ENCODE peak calls at places on chromosomes 12 and 14, in four cellular contexts. J is cerebellar cortex; U is Karpas-422; M is activated CD8-positive, alpha-beta memory T cell treated with anti-CD3 and anti-CD28 coated beads for 1 hour. Q is an unnamed sample.

GRCh38 chr12:114668151-114668891 is 15.7 kb downstream of the TBX3 start:
- DNase-seq in J (peak; percentile 26), U (peak; percentile 52), M (no peak), Q (peak; percentile 59)

GRCh38 chr12:42834062-42834461 is 244.5 kb upstream of the PRICKLE1 start:
- DNase-seq in J (no peak), U (no peak), M (no peak), Q (no peak)

GRCh38 chr14:93538411-93538810 is 107.7 kb downstream of the UNC79 start:
- DNase-seq in J (no peak), U (peak; percentile 84), M (no peak), Q (no peak)

GRCh38 chr14:97705976-97706375 is 908.8 kb downstream of the VRK1 start:
- DNase-seq in J (no peak), U (no peak), M (no peak), Q (no peak)

GRCh38 chr12:124395284-124395752 is 100.4 kb downstream of the RFLNA start:
- DNase-seq in J (no peak), U (no peak), M (no peak), Q (no peak)

GRCh38 chr12:57983150-57983857 is 41.9 kb downstream of the ATP23 start:
- DNase-seq in J (peak; percentile 42), U (peak; percentile 76), M (no peak), Q (peak; percentile 51)

GRCh38 chr12:87923361-87923760 is 105.8 kb downstream of the C12orf50 start:
- DNase-seq in J (no peak), U (no peak), M (no peak), Q (no peak)

GRCh38 chr12:94731733-94732360 is 81.5 kb upstream of the TMCC3 start:
- DNase-seq in J (no peak), U (no peak), M (no peak), Q (no peak)

GRCh38 chr12:124053855-124054254 is 80.8 kb downstream of the ZNF664 start:
- DNase-seq in J (peak; percentile 64), U (no peak), M (no peak), Q (peak; percentile 87)

GRCh38 chr12:79020106-79020505 is 155.5 kb downstream of the SYT1 start:
- DNase-seq in J (peak; percentile 90), U (no peak), M (no peak), Q (peak; percentile 35)

GRCh38 chr14:23364164-23364571 is 804 bp downstream of the EFS start:
- DNase-seq in J (peak; percentile 51), U (no peak), M (no peak), Q (peak; percentile 88)

GRCh38 chr12:1668833-1669543 is 21.9 kb upstream of the ADIPOR2 start:
- DNase-seq in J (no peak), U (no peak), M (no peak), Q (no peak)

GRCh38 chr12:112176321-112177010 is 51.1 kb downstream of the TRAFD1 start:
- DNase-seq in J (no peak), U (no peak), M (no peak), Q (no peak)

GRCh38 chr14:33052899-33053400 is 114.3 kb downstream of the NPAS3 start:
- DNase-seq in J (no peak), U (no peak), M (no peak), Q (no peak)

GRCh38 chr12:125263385-125263784 is 198.2 kb downstream of the AACS start:
- DNase-seq in J (no peak), U (no peak), M (no peak), Q (no peak)

GRCh38 chr14:32940711-32941667 is 2.3 kb downstream of the NPAS3 start:
- DNase-seq in J (no peak), U (no peak), M (no peak), Q (no peak)

GRCh38 chr12:83971781-83972180 is 940.8 kb downstream of the SLC6A15 start:
- DNase-seq in J (no peak), U (no peak), M (no peak), Q (no peak)

GRCh38 chr12:127559349-127560040 is 707.5 kb upstream of the TMEM132C start:
- DNase-seq in J (peak; percentile 16), U (peak; percentile 57), M (no peak), Q (no peak)

GRCh38 chr14:68719634-68720384 is 73.1 kb downstream of the ZFP36L1 start:
- DNase-seq in J (no peak), U (no peak), M (no peak), Q (no peak)

GRCh38 chr14:33777651-33778050 is 173.2 kb downstream of the EGLN3 start:
- DNase-seq in J (no peak), U (no peak), M (no peak), Q (no peak)

GRCh38 chr14:59199205-59199604 is 10.7 kb downstream of the DAAM1 start:
- DNase-seq in J (no peak), U (no peak), M (no peak), Q (no peak)

GRCh38 chr14:60807971-60808370 is 73.4 kb downstream of the MNAT1 start:
- DNase-seq in J (no peak), U (no peak), M (no peak), Q (no peak)

GRCh38 chr12:2856901-2857495 is at the start of gene TEX52:
- DNase-seq in J (peak; percentile 16), U (peak; percentile 70), M (no peak), Q (no peak)

GRCh38 chr12:114316076-114316475 is 89.9 kb downstream of the TBX5 start:
- DNase-seq in J (no peak), U (no peak), M (no peak), Q (no peak)

GRCh38 chr12:25713264-25713663 is 160.2 kb upstream of the LMNTD1 start:
- DNase-seq in J (no peak), U (no peak), M (no peak), Q (no peak)

GRCh38 chr14:60812987-60813386 is 78.4 kb downstream of the MNAT1 start:
- DNase-seq in J (no peak), U (peak; percentile 89), M (no peak), Q (no peak)

GRCh38 chr12:81222841-81223595 is 145.1 kb downstream of the ACSS3 start:
- DNase-seq in J (no peak), U (no peak), M (no peak), Q (no peak)